ENCODE peak calls at places on chromosomes 2 and 18, in five cellular contexts. G, E, M, H and T are unnamed samples.

GRCh38 chr2:182077023-182077422 is 91.4 kb downstream of the PPP1R1C start:
- DNase-seq in H (no peak), E (no peak), G (no peak), M (no peak), T (no peak)

GRCh38 chr2:45184606-45185005 is 175.4 kb upstream of the SIX2 start:
- DNase-seq in G (no peak), H (no peak), E (peak), M (no peak), T (no peak)

GRCh38 chr2:109348190-109348589 is 219.2 kb downstream of the SH3RF3 start:
- DNase-seq in H (no peak), G (no peak), E (no peak), M (no peak), T (no peak)

GRCh38 chr18:59566507-59566906 is 130.7 kb downstream of the CCBE1 start:
- DNase-seq in M (no peak), H (no peak), E (peak), G (no peak), T (no peak)

GRCh38 chr18:366466-367053 is 98.7 kb upstream of the THOC1 start:
- DNase-seq in H (no peak), M (peak), G (no peak), E (no peak), T (no peak)

GRCh38 chr2:185689906-185690539 is 48.6 kb upstream of the FSIP2 start:
- DNase-seq in M (no peak), E (no peak), G (no peak), H (no peak), T (peak)

GRCh38 chr2:157046396-157046795 is 211.1 kb upstream of the GALNT5 start:
- DNase-seq in H (no peak), G (no peak), M (no peak), E (no peak), T (no peak)

GRCh38 chr2:148209598-148209997 is 188.7 kb downstream of the MBD5 start:
- DNase-seq in H (peak), E (peak), G (no peak), M (no peak), T (no peak)

GRCh38 chr18:70469916-70470315 is 181.1 kb downstream of the SOCS6 start:
- DNase-seq in G (no peak), M (peak), E (peak), H (no peak), T (no peak)

GRCh38 chr18:75218064-75218463 is 7.5 kb downstream of the TSHZ1 start:
- DNase-seq in E (no peak), M (no peak), G (no peak), H (no peak), T (no peak)

GRCh38 chr2:10779776-10780490 is 32.7 kb downstream of the PDIA6 start:
- DNase-seq in H (no peak), G (no peak), M (no peak), E (no peak), T (no peak)

GRCh38 chr2:49843314-49843713 is 689.0 kb upstream of the FSHR start:
- DNase-seq in G (no peak), E (no peak), M (no peak), H (no peak), T (no peak)

GRCh38 chr18:12009581-12010140 is 28.4 kb downstream of the IMPA2 start:
- DNase-seq in H (no peak), E (no peak), G (no peak), M (no peak), T (no peak)

GRCh38 chr2:64627860-64628841 is 25.6 kb downstream of the SERTAD2 start:
- DNase-seq in H (no peak), G (no peak), E (no peak), M (no peak), T (no peak)

GRCh38 chr2:14700753-14701152 is 68.2 kb downstream of the LRATD1 start:
- DNase-seq in G (no peak), M (no peak), H (no peak), E (no peak), T (no peak)

GRCh38 chr2:181384923-181385322 is 72.3 kb upstream of the ITGA4 start:
- DNase-seq in G (no peak), M (no peak), H (no peak), E (no peak), T (no peak)

GRCh38 chr2:64655873-64656272 is 2.2 kb upstream of the SERTAD2 start:
- DNase-seq in G (no peak), M (no peak), H (peak), E (no peak), T (no peak)

GRCh38 chr2:10548626-10549025 is 100.5 kb upstream of the ODC1 start:
- DNase-seq in M (no peak), E (peak), G (no peak), H (no peak), T (no peak)

GRCh38 chr2:150610670-150611279 is 123.3 kb upstream of the RND3 start:
- DNase-seq in H (peak), G (no peak), E (peak), M (peak), T (no peak)

GRCh38 chr2:33726415-33726814 is 127.3 kb upstream of the FAM98A start:
- DNase-seq in E (no peak), M (no peak), G (no peak), H (no peak), T (no peak)

GRCh38 chr2:64695656-64696310 is 42.1 kb upstream of the SERTAD2 start:
- DNase-seq in G (no peak), E (peak), M (no peak), H (no peak), T (no peak)

GRCh38 chr2:9533663-9534062 is 22.0 kb downstream of the ADAM17 start:
- DNase-seq in H (no peak), G (no peak), M (no peak), E (no peak), T (no peak)

GRCh38 chr2:181444654-181445053 is 12.5 kb upstream of the ITGA4 start:
- DNase-seq in E (no peak), M (no peak), H (no peak), G (no peak), T (no peak)

GRCh38 chr2:149544692-149545091 is 42.9 kb downstream of the MMADHC start:
- DNase-seq in H (no peak), E (no peak), G (no peak), M (no peak), T (no peak)

GRCh38 chr2:234368861-234369261 is 128.0 kb downstream of the ARL4C start:
- DNase-seq in M (peak), E (no peak), G (no peak), H (no peak), T (peak)

GRCh38 chr2:27664245-27664574 is 521 bp downstream of the SLC4A1AP start:
- DNase-seq in M (no peak), H (no peak), G (no peak), E (no peak), T (no peak)

GRCh38 chr18:32383040-32383819 is 87.5 kb downstream of the GAREM1 start:
- DNase-seq in G (no peak), H (no peak), E (peak), M (no peak), T (peak)

GRCh38 chr2:191666241-191666640 is 11.7 kb upstream of the NABP1 start:
- DNase-seq in G (no peak), M (no peak), H (no peak), E (no peak), T (no peak)

GRCh38 chr2:15547100-15547499 is 14.0 kb downstream of the NBAS start:
- DNase-seq in H (no peak), E (no peak), G (no peak), M (no peak), T (no peak)

GRCh38 chr2:235000426-235001236 is 48.8 kb downstream of the SH3BP4 start:
- DNase-seq in G (no peak), E (peak), M (no peak), H (no peak), T (no peak)

GRCh38 chr2:214247531-214247930 is 163.3 kb upstream of the VWC2L start:
- DNase-seq in E (no peak), H (no peak), M (no peak), G (no peak), T (no peak)

DNA sequence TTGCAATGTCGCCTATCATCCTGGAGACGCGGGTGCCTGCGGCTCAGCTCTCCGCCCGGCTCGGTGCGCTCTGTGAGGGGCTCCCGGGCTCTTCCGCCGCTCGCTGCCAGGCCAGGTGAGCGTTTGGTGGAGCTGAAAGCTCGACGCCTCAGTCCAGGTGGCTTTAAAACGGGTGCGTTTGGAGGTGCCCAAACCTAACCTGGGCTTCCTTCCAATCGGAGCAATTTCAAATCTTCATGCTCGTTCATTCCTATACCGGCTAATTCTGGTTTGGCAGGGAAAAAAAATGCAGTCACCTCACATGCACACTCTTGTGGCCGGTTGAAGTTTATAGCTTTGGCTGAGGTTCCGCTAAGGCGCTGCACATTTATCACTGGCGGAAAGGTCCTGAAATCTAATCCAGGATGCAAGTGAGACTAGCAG is at the start of gene SLC16A14:
- DNase-seq in E (peak), H (peak), M (peak), G (no peak), T (peak)
- TF ChIP-seq CTCF in E (peak), H (peak), M (peak), G (no peak), T (peak)

DNA sequence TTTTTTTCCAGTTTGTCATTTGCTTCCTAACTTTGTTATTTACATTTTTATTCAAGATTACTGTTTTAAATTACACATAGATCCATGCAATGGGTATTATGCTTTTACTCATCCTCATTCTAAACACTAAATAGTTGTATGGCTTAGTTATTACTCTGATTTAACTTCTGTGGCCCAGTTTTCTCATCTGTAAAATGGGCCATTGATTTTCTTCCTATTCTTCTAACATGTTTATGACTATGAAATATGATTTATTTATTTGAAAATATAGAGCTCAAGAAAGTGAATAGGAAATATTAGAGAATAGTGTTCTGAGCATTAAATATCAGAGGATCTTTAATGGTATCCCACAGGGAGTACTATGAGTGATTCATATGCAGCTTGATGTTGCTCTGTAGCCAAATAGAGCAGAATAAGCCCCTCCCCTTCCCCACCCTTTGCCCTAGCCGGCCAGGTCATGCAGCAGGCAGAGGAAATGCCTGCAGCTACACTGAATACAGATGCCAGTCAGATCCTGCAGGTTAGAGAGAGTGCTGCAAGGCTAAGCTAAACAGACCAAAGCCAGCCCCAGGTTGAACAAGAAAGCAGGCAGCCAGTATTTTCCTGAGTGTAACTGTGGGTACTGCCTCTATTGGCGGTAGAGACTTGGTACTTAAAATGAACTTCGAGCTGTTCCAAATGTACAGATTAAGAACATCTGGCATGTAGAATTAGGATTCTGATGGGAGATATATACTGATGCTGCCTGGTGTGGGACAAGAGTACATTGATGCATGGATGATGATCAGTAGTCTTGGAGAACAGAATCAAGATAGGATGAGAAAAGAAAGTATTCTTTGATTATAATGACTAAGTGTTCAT is 11.7 kb upstream of the ACYP2 start:
- DNase-seq in M (peak), E (peak), H (peak), G (no peak), T (no peak)
- TF ChIP-seq CTCF in M (no peak), E (no peak), H (peak), G (no peak), T (no peak)

GRCh38 chr2:119292226-119292625 is 68.6 kb downstream of the STEAP3 start:
- DNase-seq in M (peak), G (no peak), H (no peak), E (no peak), T (no peak)
- TF ChIP-seq CTCF in M (peak), G (no peak), H (no peak), E (no peak), T (peak)

DNA sequence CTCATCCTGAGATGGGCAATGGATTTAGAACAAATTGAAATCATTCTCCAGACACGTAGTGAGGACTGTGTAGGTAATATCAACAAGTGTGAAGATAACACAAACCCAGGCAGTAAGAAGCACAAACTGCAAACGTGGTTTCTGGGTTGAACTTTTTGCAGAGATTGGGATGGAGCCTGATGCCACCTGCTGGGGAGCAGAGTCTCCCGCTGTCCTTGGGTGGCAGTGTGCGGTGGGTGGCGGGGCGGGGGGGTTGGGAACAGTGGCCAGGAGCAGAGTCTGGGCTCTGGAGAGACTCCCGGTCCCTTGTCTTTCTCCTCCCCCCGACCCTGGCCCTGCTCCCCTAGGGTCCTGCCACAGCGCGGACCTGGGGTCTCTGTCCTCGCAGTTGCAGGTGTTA is 19.5 kb downstream of the TRAF3IP1 start:
- DNase-seq in M (no peak), G (no peak), E (no peak), H (no peak), T (no peak)
- TF ChIP-seq CTCF in M (no peak), G (no peak), E (no peak), H (peak), T (peak)

DNA sequence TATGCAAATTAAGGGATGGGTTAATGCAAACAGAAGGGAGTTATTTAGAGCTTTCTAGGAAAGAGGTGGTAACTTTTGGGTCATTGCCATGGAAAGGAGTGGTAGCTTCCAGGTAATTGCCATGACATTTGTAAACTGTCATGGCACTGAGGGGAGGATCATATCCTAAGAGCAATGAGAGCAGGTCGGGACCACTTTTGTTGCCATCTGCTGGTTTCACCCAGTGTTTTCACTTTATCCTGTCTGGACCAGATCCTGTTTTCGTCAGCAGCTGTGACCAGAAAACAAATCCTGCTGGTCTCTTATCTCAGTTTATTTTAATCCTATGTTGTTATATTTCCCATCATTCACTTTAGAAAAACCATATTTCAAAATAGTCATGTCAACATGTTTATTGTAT is 874 bp downstream of the C2orf66 start:
- DNase-seq in M (no peak), H (peak), G (no peak), E (peak), T (no peak)
- TF ChIP-seq CTCF in M (peak), H (peak), G (no peak), E (no peak), T (no peak)